ENCODE peak calls at places on chromosomes 16 and 17, in four cellular contexts. One of them, this sample, is unnamed.

GRCh38 chr16:88467433-88468051 is 14.5 kb downstream of the ZFPM1 start:
- DNase-seq in transverse colon: no peak
- DNase-seq in psoas muscle: no peak
- DNase-seq in CD8-positive, alpha-beta T cell: no peak
- DNase-seq in this sample: no peak

GRCh38 chr16:15477802-15478201 is 43.4 kb downstream of the BMERB1 start:
- DNase-seq in transverse colon: no peak
- DNase-seq in psoas muscle: no peak
- DNase-seq in CD8-positive, alpha-beta T cell: no peak
- DNase-seq in this sample: no peak

GRCh38 chr17:65850486-65850885 is 289.0 kb upstream of the AXIN2 start:
- DNase-seq in transverse colon: no peak
- DNase-seq in psoas muscle: no peak
- DNase-seq in CD8-positive, alpha-beta T cell: no peak
- DNase-seq in this sample: no peak

GRCh38 chr17:77830816-77831490 is 127.5 kb upstream of the TNRC6C start:
- DNase-seq in transverse colon: no peak
- DNase-seq in psoas muscle: peak; percentile 32
- DNase-seq in CD8-positive, alpha-beta T cell: no peak
- DNase-seq in this sample: no peak

GRCh38 chr17:63270610-63271009 is 175.5 kb downstream of the CYB561 start:
- DNase-seq in transverse colon: no peak
- DNase-seq in psoas muscle: no peak
- DNase-seq in CD8-positive, alpha-beta T cell: no peak
- DNase-seq in this sample: no peak

GRCh38 chr17:7910711-7911110 is 5.4 kb downstream of the RNF227 start:
- DNase-seq in transverse colon: no peak
- DNase-seq in psoas muscle: no peak
- DNase-seq in CD8-positive, alpha-beta T cell: no peak
- DNase-seq in this sample: no peak

GRCh38 chr17:46851029-46851741 is at the start of gene WNT9B:
- DNase-seq in transverse colon: peak; percentile 75
- DNase-seq in psoas muscle: no peak
- DNase-seq in CD8-positive, alpha-beta T cell: no peak
- DNase-seq in this sample: no peak

GRCh38 chr17:7951143-7951792 is 19.3 kb downstream of the CNTROB start:
- DNase-seq in transverse colon: no peak
- DNase-seq in psoas muscle: no peak
- DNase-seq in CD8-positive, alpha-beta T cell: no peak
- DNase-seq in this sample: no peak

GRCh38 chr17:47604268-47604927 is 45.3 kb upstream of the KPNB1 start:
- DNase-seq in transverse colon: no peak
- DNase-seq in psoas muscle: no peak
- DNase-seq in CD8-positive, alpha-beta T cell: no peak
- DNase-seq in this sample: no peak

GRCh38 chr16:18975109-18975508 is 8.6 kb upstream of the TMC7 start:
- DNase-seq in transverse colon: no peak
- DNase-seq in psoas muscle: no peak
- DNase-seq in CD8-positive, alpha-beta T cell: no peak
- DNase-seq in this sample: no peak

GRCh38 chr17:82887255-82888164 is 47.7 kb upstream of the ZNF750 start:
- DNase-seq in transverse colon: no peak
- DNase-seq in psoas muscle: no peak
- DNase-seq in CD8-positive, alpha-beta T cell: no peak
- DNase-seq in this sample: no peak

GRCh38 chr17:78357177-78357586 is 2.7 kb downstream of the SOCS3 start:
- DNase-seq in transverse colon: no peak
- DNase-seq in psoas muscle: peak; percentile 75
- DNase-seq in CD8-positive, alpha-beta T cell: peak; percentile 38
- DNase-seq in this sample: peak; percentile 78

GRCh38 chr17:34652001-34652400 is 72.6 kb downstream of the TMEM132E start:
- DNase-seq in transverse colon: no peak
- DNase-seq in psoas muscle: no peak
- DNase-seq in CD8-positive, alpha-beta T cell: no peak
- DNase-seq in this sample: no peak

GRCh38 chr17:29579866-29580771 is 9.3 kb downstream of the GIT1 start:
- DNase-seq in transverse colon: peak; percentile 88
- DNase-seq in psoas muscle: peak; percentile 95
- DNase-seq in CD8-positive, alpha-beta T cell: peak; percentile 92
- DNase-seq in this sample: peak; percentile 95

GRCh38 chr17:36094746-36095145 is 4.8 kb upstream of the CCL3 start:
- DNase-seq in transverse colon: no peak
- DNase-seq in psoas muscle: no peak
- DNase-seq in CD8-positive, alpha-beta T cell: no peak
- DNase-seq in this sample: no peak

GRCh38 chr16:69179255-69180010 is 7.5 kb upstream of the SNTB2 start:
- DNase-seq in transverse colon: peak; percentile 83
- DNase-seq in psoas muscle: peak; percentile 75
- DNase-seq in CD8-positive, alpha-beta T cell: no peak
- DNase-seq in this sample: peak; percentile 97

GRCh38 chr16:88779406-88780099 is 5.5 kb downstream of the PIEZO1 start:
- DNase-seq in transverse colon: no peak
- DNase-seq in psoas muscle: peak; percentile 69
- DNase-seq in CD8-positive, alpha-beta T cell: no peak
- DNase-seq in this sample: no peak

GRCh38 chr16:89601906-89602272 is 11.6 kb upstream of the DPEP1 start:
- DNase-seq in transverse colon: no peak
- DNase-seq in psoas muscle: no peak
- DNase-seq in CD8-positive, alpha-beta T cell: no peak
- DNase-seq in this sample: no peak

GRCh38 chr17:82875418-82875856 is 35.6 kb upstream of the ZNF750 start:
- DNase-seq in transverse colon: no peak
- DNase-seq in psoas muscle: no peak
- DNase-seq in CD8-positive, alpha-beta T cell: no peak
- DNase-seq in this sample: no peak

GRCh38 chr17:3903051-3903825 is 10.4 kb upstream of the CAMKK1 start:
- DNase-seq in transverse colon: no peak
- DNase-seq in psoas muscle: no peak
- DNase-seq in CD8-positive, alpha-beta T cell: no peak
- DNase-seq in this sample: no peak

GRCh38 chr17:15480209-15480608 is 12.8 kb upstream of the CDRT4 start:
- DNase-seq in transverse colon: no peak
- DNase-seq in psoas muscle: no peak
- DNase-seq in CD8-positive, alpha-beta T cell: no peak
- DNase-seq in this sample: no peak

GRCh38 chr17:58840820-58841612 is 85.4 kb downstream of the PPM1E start:
- DNase-seq in transverse colon: no peak
- DNase-seq in psoas muscle: no peak
- DNase-seq in CD8-positive, alpha-beta T cell: no peak
- DNase-seq in this sample: no peak

GRCh38 chr17:76080207-76080933 is 1.4 kb downstream of the ZACN start:
- DNase-seq in transverse colon: no peak
- DNase-seq in psoas muscle: no peak
- DNase-seq in CD8-positive, alpha-beta T cell: no peak
- DNase-seq in this sample: no peak

GRCh38 chr16:50986453-50986852 is 164.6 kb downstream of the SALL1 start:
- DNase-seq in transverse colon: no peak
- DNase-seq in psoas muscle: no peak
- DNase-seq in CD8-positive, alpha-beta T cell: no peak
- DNase-seq in this sample: no peak

GRCh38 chr16:12207939-12208338 is 231.4 kb downstream of the SNX29 start:
- DNase-seq in transverse colon: no peak
- DNase-seq in psoas muscle: no peak
- DNase-seq in CD8-positive, alpha-beta T cell: no peak
- DNase-seq in this sample: no peak

GRCh38 chr16:11205754-11206459 is 50.1 kb downstream of the SOCS1 start:
- DNase-seq in transverse colon: peak; percentile 45
- DNase-seq in psoas muscle: no peak
- DNase-seq in CD8-positive, alpha-beta T cell: no peak
- DNase-seq in this sample: peak; percentile 28

GRCh38 chr17:82911822-82912221 is 72.0 kb upstream of the ZNF750 start:
- DNase-seq in transverse colon: no peak
- DNase-seq in psoas muscle: no peak
- DNase-seq in CD8-positive, alpha-beta T cell: no peak
- DNase-seq in this sample: no peak

GRCh38 chr17:4788159-4788806 is 481 bp upstream of the GLTPD2 start:
- DNase-seq in transverse colon: no peak
- DNase-seq in psoas muscle: peak; percentile 22
- DNase-seq in CD8-positive, alpha-beta T cell: no peak
- DNase-seq in this sample: no peak

GRCh38 chr16:85378145-85379040 is 234.7 kb upstream of the GSE1 start:
- DNase-seq in transverse colon: no peak
- DNase-seq in psoas muscle: no peak
- DNase-seq in CD8-positive, alpha-beta T cell: no peak
- DNase-seq in this sample: no peak

GRCh38 chr16:80899804-80900592 is 95.6 kb upstream of the CDYL2 start:
- DNase-seq in transverse colon: peak; percentile 39
- DNase-seq in psoas muscle: peak; percentile 87
- DNase-seq in CD8-positive, alpha-beta T cell: no peak
- DNase-seq in this sample: peak; percentile 71

GRCh38 chr17:34081269-34081668 is 173.8 kb upstream of the CCL2 start:
- DNase-seq in transverse colon: no peak
- DNase-seq in psoas muscle: no peak
- DNase-seq in CD8-positive, alpha-beta T cell: no peak
- DNase-seq in this sample: no peak

GRCh38 chr17:17691468-17692263 is 10.4 kb downstream of the RAI1 start:
- DNase-seq in transverse colon: no peak
- DNase-seq in psoas muscle: no peak
- DNase-seq in CD8-positive, alpha-beta T cell: no peak
- DNase-seq in this sample: no peak
- H3K4me1 ChIP-seq in transverse colon: peaks cover 68% of the 10 kb centered on the region
- H3K4me1 ChIP-seq in psoas muscle: peaks cover 36% of the 10 kb centered on the region
- H3K4me1 ChIP-seq in CD8-positive, alpha-beta T cell: peaks cover 52% of the 10 kb centered on the region
- H3K4me1 ChIP-seq in this sample: peaks cover 33% of the 10 kb centered on the region

GRCh38 chr16:65672960-65673359 is 551.1 kb upstream of the CDH11 start:
- DNase-seq in transverse colon: no peak
- DNase-seq in psoas muscle: no peak
- DNase-seq in CD8-positive, alpha-beta T cell: no peak
- DNase-seq in this sample: no peak
- H3K27ac ChIP-seq in transverse colon: no peak overlapping the region
- H3K27ac ChIP-seq in psoas muscle: no peak overlapping the region
- H3K27ac ChIP-seq in CD8-positive, alpha-beta T cell: no peak overlapping the region
- H3K27ac ChIP-seq in this sample: no peak overlapping the region

GRCh38 chr16:4814542-4815173 is 12.2 kb upstream of the ROGDI start:
- DNase-seq in transverse colon: no peak
- DNase-seq in psoas muscle: peak; percentile 79
- DNase-seq in CD8-positive, alpha-beta T cell: no peak
- DNase-seq in this sample: no peak
- H3K4me3 ChIP-seq in transverse colon: no peak overlapping the region
- H3K4me3 ChIP-seq in psoas muscle: peak overlapping the region; percentile 24
- H3K4me3 ChIP-seq in CD8-positive, alpha-beta T cell: no peak overlapping the region
- H3K4me3 ChIP-seq in this sample: no peak overlapping the region

DNA sequence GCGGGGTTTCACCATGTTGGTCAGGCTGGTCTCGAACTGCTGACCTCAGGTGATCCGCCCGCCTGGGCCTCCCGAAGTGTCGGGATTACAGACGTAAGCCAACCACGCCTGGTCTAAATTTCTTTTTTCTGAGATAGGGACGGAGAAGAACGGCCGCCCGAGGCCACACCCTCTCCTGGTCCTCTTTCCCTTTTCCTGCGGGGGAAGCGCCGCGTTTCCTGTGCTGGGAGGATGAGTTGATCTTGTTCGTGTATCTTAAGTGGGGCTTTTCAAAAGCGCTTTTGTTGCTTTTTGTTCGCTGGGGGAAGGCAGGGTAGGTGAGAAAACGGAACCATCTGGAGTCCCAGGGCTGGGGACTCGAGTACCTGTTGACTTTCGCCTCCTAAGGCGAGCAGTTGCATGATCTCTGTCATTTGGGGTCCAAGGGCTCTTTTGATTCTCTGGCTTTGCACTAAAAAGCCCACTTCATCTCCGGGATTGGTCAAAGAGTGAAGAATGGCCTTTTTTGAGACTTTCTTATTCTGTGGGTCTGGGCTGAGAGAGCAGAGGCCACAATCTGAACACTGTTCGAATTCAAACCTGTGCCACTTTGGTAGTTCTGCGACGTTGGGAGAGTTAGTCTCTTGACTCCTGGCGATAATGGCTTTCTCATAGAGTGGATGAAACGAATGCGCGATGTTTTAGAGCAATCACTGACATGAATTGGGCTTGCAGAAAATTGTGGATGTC is 1.3 kb downstream of the FUS start:
- DNase-seq in transverse colon: peak; percentile 38
- DNase-seq in psoas muscle: peak; percentile 61
- DNase-seq in CD8-positive, alpha-beta T cell: peak; percentile 29
- DNase-seq in this sample: peak; percentile 68
- H3K4me1 ChIP-seq in transverse colon: peaks cover 41% of the 10 kb centered on the region
- H3K4me1 ChIP-seq in psoas muscle: peaks cover 34% of the 10 kb centered on the region
- H3K4me1 ChIP-seq in CD8-positive, alpha-beta T cell: peaks cover 75% of the 10 kb centered on the region
- H3K4me1 ChIP-seq in this sample: peaks cover 42% of the 10 kb centered on the region

DNA sequence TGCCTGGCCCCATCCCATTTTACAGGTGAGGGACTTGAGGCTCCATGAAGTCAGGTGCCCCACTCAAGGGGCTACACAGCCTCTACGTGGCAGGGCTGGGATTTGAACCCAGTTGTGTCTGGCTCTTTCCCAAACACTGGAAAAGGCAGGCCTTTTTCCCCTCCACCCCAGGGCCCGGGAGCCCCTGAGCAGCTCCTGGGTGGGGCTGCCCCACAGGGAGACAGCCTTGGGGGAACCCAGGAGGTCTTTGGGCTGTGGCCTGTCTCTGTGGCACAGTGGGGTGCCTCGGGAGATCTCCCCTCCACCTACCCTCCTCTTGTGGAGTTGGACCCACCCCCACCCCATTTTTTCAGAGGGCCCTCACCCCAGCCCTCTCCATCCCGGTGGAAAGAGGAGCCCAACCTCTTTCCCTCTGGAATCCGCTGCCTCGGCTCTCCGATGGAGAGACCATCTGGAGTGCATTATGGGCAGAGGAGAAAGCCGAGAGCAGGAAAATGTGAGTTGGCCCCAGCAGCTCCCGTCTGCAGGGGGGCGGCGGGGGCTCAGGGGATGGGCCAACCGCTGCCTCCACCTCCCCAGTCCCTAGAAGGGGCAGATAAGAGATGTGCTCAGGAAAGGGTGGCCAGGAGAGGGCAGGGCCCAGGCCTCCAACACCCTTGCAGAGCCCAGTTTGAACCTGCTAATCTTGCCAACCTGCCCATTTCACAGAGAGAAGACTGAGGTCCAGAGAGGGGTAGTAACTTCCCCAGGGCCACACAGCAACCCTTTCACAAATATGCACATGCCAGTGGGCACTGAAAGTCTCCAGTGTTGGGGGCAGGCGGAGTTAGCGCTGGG is 15.4 kb upstream of the TMEM92 start:
- DNase-seq in transverse colon: no peak
- DNase-seq in psoas muscle: no peak
- DNase-seq in CD8-positive, alpha-beta T cell: no peak
- DNase-seq in this sample: no peak
- H3K27ac ChIP-seq in transverse colon: peak overlapping the region; percentile 46
- H3K27ac ChIP-seq in psoas muscle: no peak overlapping the region
- H3K27ac ChIP-seq in CD8-positive, alpha-beta T cell: no peak overlapping the region
- H3K27ac ChIP-seq in this sample: no peak overlapping the region

DNA sequence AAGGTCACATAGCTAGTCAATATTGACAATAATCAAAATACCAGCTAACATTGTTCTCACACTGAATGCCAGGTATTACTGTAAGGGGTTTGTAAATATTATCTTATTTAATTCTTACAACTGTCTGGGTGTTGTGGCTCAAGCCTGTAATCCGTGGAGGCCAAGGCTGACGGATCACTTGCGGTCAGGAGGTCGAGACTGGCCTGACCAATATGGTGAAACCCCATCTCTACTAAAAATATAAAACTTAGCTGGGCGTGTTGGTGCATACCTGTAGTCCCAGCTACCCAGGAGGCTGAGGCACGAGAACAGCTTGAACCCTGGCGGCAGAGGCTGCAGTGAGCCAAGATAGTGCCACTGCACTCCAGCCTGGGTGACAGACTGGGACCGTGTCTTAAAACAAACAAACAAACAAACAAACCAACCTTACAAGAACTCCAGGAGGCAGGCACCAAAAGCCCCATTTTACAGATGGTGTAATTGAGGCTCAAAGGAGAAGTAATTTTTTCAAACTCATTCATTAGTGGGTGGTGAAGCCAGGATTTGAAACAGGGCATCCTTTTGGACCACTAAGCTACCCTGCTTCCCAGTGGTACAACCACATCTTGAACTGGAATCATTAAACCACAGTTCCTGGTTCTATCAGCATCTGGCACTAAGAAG is 104.3 kb downstream of the XYLT1 start:
- DNase-seq in transverse colon: no peak
- DNase-seq in psoas muscle: no peak
- DNase-seq in CD8-positive, alpha-beta T cell: no peak
- DNase-seq in this sample: no peak
- H3K4me3 ChIP-seq in transverse colon: no peak overlapping the region
- H3K4me3 ChIP-seq in psoas muscle: no peak overlapping the region
- H3K4me3 ChIP-seq in CD8-positive, alpha-beta T cell: no peak overlapping the region
- H3K4me3 ChIP-seq in this sample: no peak overlapping the region

This sample was measured in adrenal gland.